ENCODE peak calls at places on chromosomes 3 and 15, in seven cellular contexts. One of them, this sample, is unnamed.

GRCh38 chr15:96070636-96071035 is 259.9 kb upstream of the NR2F2 start:
- DNase-seq in sigmoid colon: no peak
- DNase-seq in right lobe of liver: no peak
- DNase-seq in cardiac muscle cell: no peak
- DNase-seq in colonic mucosa: no peak
- DNase-seq in ovary: no peak
- DNase-seq in choroid plexus epithelial cell: peak; percentile 22
- DNase-seq in this sample: no peak

GRCh38 chr15:26866298-26867198 is at the start of gene GABRA5:
- DNase-seq in ovary: no peak
- DNase-seq in sigmoid colon: no peak
- DNase-seq in right lobe of liver: no peak
- DNase-seq in colonic mucosa: no peak
- DNase-seq in cardiac muscle cell: peak; percentile 75
- DNase-seq in choroid plexus epithelial cell: peak; percentile 35
- DNase-seq in this sample: peak; percentile 74

GRCh38 chr3:129540776-129541516 is 2.0 kb upstream of the H1-8 start:
- DNase-seq in sigmoid colon: no peak
- DNase-seq in cardiac muscle cell: no peak
- DNase-seq in colonic mucosa: no peak
- DNase-seq in ovary: no peak
- DNase-seq in choroid plexus epithelial cell: no peak
- DNase-seq in right lobe of liver: no peak
- DNase-seq in this sample: no peak

GRCh38 chr15:32838820-32839219 is 121.0 kb downstream of the GREM1 start:
- DNase-seq in right lobe of liver: no peak
- DNase-seq in ovary: no peak
- DNase-seq in choroid plexus epithelial cell: no peak
- DNase-seq in sigmoid colon: no peak
- DNase-seq in colonic mucosa: peak; percentile 47
- DNase-seq in cardiac muscle cell: no peak
- DNase-seq in this sample: no peak

GRCh38 chr15:33985287-33985686 is 17.0 kb downstream of the CHRM5 start:
- DNase-seq in ovary: no peak
- DNase-seq in colonic mucosa: no peak
- DNase-seq in choroid plexus epithelial cell: peak; percentile 97
- DNase-seq in sigmoid colon: no peak
- DNase-seq in cardiac muscle cell: peak; percentile 18
- DNase-seq in right lobe of liver: no peak
- DNase-seq in this sample: no peak

GRCh38 chr15:63176302-63176701 is 13.1 kb upstream of the RAB8B start:
- DNase-seq in right lobe of liver: no peak
- DNase-seq in colonic mucosa: no peak
- DNase-seq in choroid plexus epithelial cell: no peak
- DNase-seq in cardiac muscle cell: no peak
- DNase-seq in ovary: no peak
- DNase-seq in sigmoid colon: no peak
- DNase-seq in this sample: no peak

GRCh38 chr3:147604136-147604535 is 195.0 kb downstream of the ZIC1 start:
- DNase-seq in right lobe of liver: no peak
- DNase-seq in cardiac muscle cell: no peak
- DNase-seq in sigmoid colon: no peak
- DNase-seq in ovary: no peak
- DNase-seq in colonic mucosa: no peak
- DNase-seq in choroid plexus epithelial cell: no peak
- DNase-seq in this sample: no peak

GRCh38 chr3:14290631-14291385 is 111.6 kb upstream of the SLC6A6 start:
- DNase-seq in colonic mucosa: peak; percentile 57
- DNase-seq in cardiac muscle cell: no peak
- DNase-seq in ovary: peak; percentile 52
- DNase-seq in choroid plexus epithelial cell: peak; percentile 31
- DNase-seq in sigmoid colon: no peak
- DNase-seq in right lobe of liver: no peak
- DNase-seq in this sample: no peak

GRCh38 chr3:192907784-192908183 is 9.9 kb downstream of the MB21D2 start:
- DNase-seq in choroid plexus epithelial cell: no peak
- DNase-seq in cardiac muscle cell: no peak
- DNase-seq in colonic mucosa: no peak
- DNase-seq in ovary: no peak
- DNase-seq in right lobe of liver: no peak
- DNase-seq in sigmoid colon: no peak
- DNase-seq in this sample: no peak

GRCh38 chr3:42557849-42558248 is 23.9 kb downstream of the SEC22C start:
- DNase-seq in colonic mucosa: no peak
- DNase-seq in right lobe of liver: no peak
- DNase-seq in cardiac muscle cell: no peak
- DNase-seq in ovary: no peak
- DNase-seq in choroid plexus epithelial cell: no peak
- DNase-seq in sigmoid colon: no peak
- DNase-seq in this sample: no peak

GRCh38 chr3:42562047-42562907 is 19.5 kb downstream of the SEC22C start:
- DNase-seq in choroid plexus epithelial cell: no peak
- DNase-seq in right lobe of liver: no peak
- DNase-seq in ovary: no peak
- DNase-seq in sigmoid colon: no peak
- DNase-seq in cardiac muscle cell: no peak
- DNase-seq in colonic mucosa: no peak
- DNase-seq in this sample: no peak
- TF ChIP-seq CTCF in choroid plexus epithelial cell: no peak
- TF ChIP-seq CTCF in right lobe of liver: no peak
- TF ChIP-seq CTCF in ovary: no peak
- TF ChIP-seq CTCF in sigmoid colon: no peak
- TF ChIP-seq CTCF in cardiac muscle cell: no peak
- TF ChIP-seq CTCF in colonic mucosa: no peak
- TF ChIP-seq CTCF in this sample: no peak

GRCh38 chr15:77617507-77618285 is 15.0 kb downstream of the LINGO1 start:
- DNase-seq in colonic mucosa: peak; percentile 39
- DNase-seq in right lobe of liver: no peak
- DNase-seq in choroid plexus epithelial cell: peak; percentile 38
- DNase-seq in sigmoid colon: no peak
- DNase-seq in cardiac muscle cell: no peak
- DNase-seq in ovary: no peak
- DNase-seq in this sample: no peak

GRCh38 chr15:77615472-77615871 is 17.2 kb downstream of the LINGO1 start:
- DNase-seq in choroid plexus epithelial cell: no peak
- DNase-seq in ovary: no peak
- DNase-seq in cardiac muscle cell: no peak
- DNase-seq in sigmoid colon: no peak
- DNase-seq in colonic mucosa: no peak
- DNase-seq in right lobe of liver: no peak
- DNase-seq in this sample: no peak

GRCh38 chr15:77614251-77614806 is 18.4 kb downstream of the LINGO1 start:
- DNase-seq in ovary: no peak
- DNase-seq in choroid plexus epithelial cell: no peak
- DNase-seq in colonic mucosa: no peak
- DNase-seq in cardiac muscle cell: no peak
- DNase-seq in sigmoid colon: no peak
- DNase-seq in right lobe of liver: no peak
- DNase-seq in this sample: no peak

GRCh38 chr15:77612958-77613601 is 19.6 kb downstream of the LINGO1 start:
- DNase-seq in right lobe of liver: no peak
- DNase-seq in sigmoid colon: no peak
- DNase-seq in cardiac muscle cell: no peak
- DNase-seq in choroid plexus epithelial cell: no peak
- DNase-seq in colonic mucosa: no peak
- DNase-seq in ovary: no peak
- DNase-seq in this sample: no peak

GRCh38 chr15:77616072-77616471 is 16.6 kb downstream of the LINGO1 start:
- DNase-seq in colonic mucosa: no peak
- DNase-seq in right lobe of liver: no peak
- DNase-seq in sigmoid colon: no peak
- DNase-seq in ovary: no peak
- DNase-seq in choroid plexus epithelial cell: no peak
- DNase-seq in cardiac muscle cell: no peak
- DNase-seq in this sample: no peak
- TF ChIP-seq CTCF in colonic mucosa: no peak
- TF ChIP-seq CTCF in right lobe of liver: no peak
- TF ChIP-seq CTCF in sigmoid colon: no peak
- TF ChIP-seq CTCF in ovary: no peak
- TF ChIP-seq CTCF in choroid plexus epithelial cell: no peak
- TF ChIP-seq CTCF in cardiac muscle cell: no peak
- TF ChIP-seq CTCF in this sample: no peak

GRCh38 chr3:52108302-52109232 is 45.7 kb downstream of the POC1A start:
- DNase-seq in choroid plexus epithelial cell: peak; percentile 34
- DNase-seq in right lobe of liver: no peak
- DNase-seq in sigmoid colon: peak; percentile 64
- DNase-seq in ovary: no peak
- DNase-seq in cardiac muscle cell: peak; percentile 80
- DNase-seq in colonic mucosa: no peak
- DNase-seq in this sample: no peak
- TF ChIP-seq CTCF in choroid plexus epithelial cell: peak; percentile 41
- TF ChIP-seq CTCF in right lobe of liver: peak; percentile 4
- TF ChIP-seq CTCF in sigmoid colon: no peak
- TF ChIP-seq CTCF in ovary: peak; percentile 10
- TF ChIP-seq CTCF in cardiac muscle cell: peak; percentile 45
- TF ChIP-seq CTCF in colonic mucosa: no peak
- TF ChIP-seq CTCF in this sample: no peak

GRCh38 chr3:103195201-103195600 is 760.4 kb downstream of the ZPLD1 start:
- DNase-seq in sigmoid colon: no peak
- DNase-seq in ovary: no peak
- DNase-seq in right lobe of liver: no peak
- DNase-seq in cardiac muscle cell: no peak
- DNase-seq in colonic mucosa: no peak
- DNase-seq in choroid plexus epithelial cell: peak; percentile 12
- DNase-seq in this sample: no peak
- TF ChIP-seq CTCF in sigmoid colon: no peak
- TF ChIP-seq CTCF in ovary: no peak
- TF ChIP-seq CTCF in right lobe of liver: no peak
- TF ChIP-seq CTCF in cardiac muscle cell: no peak
- TF ChIP-seq CTCF in colonic mucosa: no peak
- TF ChIP-seq CTCF in choroid plexus epithelial cell: no peak
- TF ChIP-seq CTCF in this sample: no peak

GRCh38 chr3:167032267-167032876 is 347.7 kb downstream of the ZBBX start:
- DNase-seq in cardiac muscle cell: peak; percentile 72
- DNase-seq in choroid plexus epithelial cell: peak; percentile 55
- DNase-seq in sigmoid colon: no peak
- DNase-seq in ovary: no peak
- DNase-seq in right lobe of liver: no peak
- DNase-seq in colonic mucosa: no peak
- DNase-seq in this sample: peak; percentile 4
- TF ChIP-seq CTCF in cardiac muscle cell: peak; percentile 39
- TF ChIP-seq CTCF in choroid plexus epithelial cell: peak; percentile 34
- TF ChIP-seq CTCF in sigmoid colon: peak; percentile 33
- TF ChIP-seq CTCF in ovary: no peak
- TF ChIP-seq CTCF in right lobe of liver: peak; percentile 33
- TF ChIP-seq CTCF in colonic mucosa: no peak
- TF ChIP-seq CTCF in this sample: peak; percentile 52

GRCh38 chr15:73992594-73992898 is 451 bp upstream of the STOML1 start:
- DNase-seq in sigmoid colon: no peak
- DNase-seq in right lobe of liver: no peak
- DNase-seq in cardiac muscle cell: no peak
- DNase-seq in choroid plexus epithelial cell: no peak
- DNase-seq in colonic mucosa: no peak
- DNase-seq in ovary: no peak
- DNase-seq in this sample: no peak
- TF ChIP-seq CTCF in sigmoid colon: no peak
- TF ChIP-seq CTCF in right lobe of liver: no peak
- TF ChIP-seq CTCF in cardiac muscle cell: no peak
- TF ChIP-seq CTCF in choroid plexus epithelial cell: no peak
- TF ChIP-seq CTCF in colonic mucosa: peak; percentile 10
- TF ChIP-seq CTCF in ovary: no peak
- TF ChIP-seq CTCF in this sample: peak; percentile 1

GRCh38 chr3:169562988-169563774 is 100.3 kb downstream of the MECOM start:
- DNase-seq in choroid plexus epithelial cell: no peak
- DNase-seq in ovary: no peak
- DNase-seq in colonic mucosa: no peak
- DNase-seq in sigmoid colon: no peak
- DNase-seq in right lobe of liver: no peak
- DNase-seq in cardiac muscle cell: no peak
- DNase-seq in this sample: no peak
- TF ChIP-seq CTCF in choroid plexus epithelial cell: no peak
- TF ChIP-seq CTCF in ovary: no peak
- TF ChIP-seq CTCF in colonic mucosa: no peak
- TF ChIP-seq CTCF in sigmoid colon: no peak
- TF ChIP-seq CTCF in right lobe of liver: no peak
- TF ChIP-seq CTCF in cardiac muscle cell: no peak
- TF ChIP-seq CTCF in this sample: no peak

GRCh38 chr15:89751748-89752147 is 699 bp upstream of the MESP1 start:
- DNase-seq in sigmoid colon: no peak
- DNase-seq in right lobe of liver: peak; percentile 55
- DNase-seq in cardiac muscle cell: no peak
- DNase-seq in ovary: no peak
- DNase-seq in choroid plexus epithelial cell: no peak
- DNase-seq in colonic mucosa: no peak
- DNase-seq in this sample: no peak

GRCh38 chr15:89749526-89749925 is 1.5 kb downstream of the MESP1 start:
- DNase-seq in sigmoid colon: no peak
- DNase-seq in choroid plexus epithelial cell: no peak
- DNase-seq in cardiac muscle cell: no peak
- DNase-seq in ovary: no peak
- DNase-seq in colonic mucosa: no peak
- DNase-seq in right lobe of liver: no peak
- DNase-seq in this sample: no peak

GRCh38 chr15:89749951-89750559 is 994 bp downstream of the MESP1 start:
- DNase-seq in colonic mucosa: no peak
- DNase-seq in sigmoid colon: no peak
- DNase-seq in right lobe of liver: peak; percentile 51
- DNase-seq in cardiac muscle cell: peak; percentile 43
- DNase-seq in choroid plexus epithelial cell: no peak
- DNase-seq in ovary: no peak
- DNase-seq in this sample: no peak

GRCh38 chr15:89749059-89749458 is 2.0 kb downstream of the MESP1 start:
- DNase-seq in colonic mucosa: no peak
- DNase-seq in sigmoid colon: peak; percentile 78
- DNase-seq in right lobe of liver: no peak
- DNase-seq in choroid plexus epithelial cell: no peak
- DNase-seq in ovary: no peak
- DNase-seq in cardiac muscle cell: no peak
- DNase-seq in this sample: no peak

DNA sequence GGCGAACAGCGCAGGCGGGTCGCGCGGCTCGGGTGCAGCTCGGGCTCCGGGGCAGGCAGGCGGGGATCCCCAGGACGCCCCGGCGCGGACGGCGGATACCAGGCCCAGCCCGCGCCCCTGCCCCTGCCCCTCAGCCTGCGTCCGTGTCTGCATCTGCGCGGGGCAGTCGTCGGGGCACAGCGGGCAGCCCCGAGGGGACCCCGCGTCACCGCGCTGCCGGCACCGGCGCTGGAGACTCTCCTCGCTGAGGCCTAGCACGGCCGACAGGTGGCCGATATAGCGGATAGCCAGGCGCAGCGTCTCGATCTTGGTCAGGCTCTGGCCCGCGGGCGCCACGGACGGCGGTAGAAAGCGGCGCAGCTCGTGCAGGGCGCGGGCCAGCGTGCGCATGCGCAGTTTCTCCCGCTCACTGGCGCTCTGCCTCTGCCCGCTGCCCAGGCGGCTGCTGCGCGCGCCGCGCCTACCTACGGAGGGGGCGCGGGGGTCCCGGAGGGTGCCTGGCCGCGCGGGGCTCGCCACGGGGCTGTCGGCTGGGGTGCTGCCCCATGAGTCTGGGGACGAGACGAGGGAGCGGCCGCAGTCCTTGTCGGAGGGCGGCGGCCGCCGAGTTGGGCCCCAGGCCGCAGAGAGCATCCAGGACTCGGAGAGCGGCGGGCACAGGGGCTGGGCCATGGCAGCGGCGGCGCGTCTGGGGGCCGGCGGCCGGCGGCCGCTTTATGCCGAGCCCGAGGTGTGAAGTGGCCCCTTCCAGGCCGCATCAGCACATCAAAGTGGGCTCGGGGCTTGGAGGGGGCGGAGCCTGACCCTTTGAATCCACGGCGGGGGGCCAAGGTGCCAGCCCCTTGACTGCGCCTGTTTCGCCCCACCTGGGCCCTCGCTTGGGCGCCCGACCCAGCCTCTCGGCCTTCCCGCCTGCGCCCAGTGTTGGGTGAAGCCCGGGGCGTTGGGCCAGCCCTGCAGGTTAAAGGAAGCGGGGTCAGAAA is at the start of gene MESP1:
- DNase-seq in colonic mucosa: peak; percentile 91
- DNase-seq in right lobe of liver: peak; percentile 94
- DNase-seq in ovary: peak; percentile 90
- DNase-seq in choroid plexus epithelial cell: peak; percentile 92
- DNase-seq in cardiac muscle cell: peak; percentile 96
- DNase-seq in sigmoid colon: peak; percentile 96
- DNase-seq in this sample: peak; percentile 95
- TF ChIP-seq CTCF in colonic mucosa: peak; percentile 61
- TF ChIP-seq CTCF in right lobe of liver: peak; percentile 66
- TF ChIP-seq CTCF in ovary: peak; percentile 93
- TF ChIP-seq CTCF in choroid plexus epithelial cell: peak; percentile 67
- TF ChIP-seq CTCF in cardiac muscle cell: peak; percentile 68
- TF ChIP-seq CTCF in sigmoid colon: peak; percentile 85
- TF ChIP-seq CTCF in this sample: peak; percentile 65